ENCODE peak calls at places on chromosomes 13 and 19, in seven cellular contexts. B is Ammon's horn, O is fibroblast of pulmonary artery, P is H9, T is fibroblast of lung, W is IMR-90, Q is choroid plexus epithelial cell. X is an unnamed sample.

GRCh38 chr13:90154311-90154960 is 1193.1 kb upstream of the MIR17HG start:
- DNase-seq in B (no peak), O (no peak), P (no peak), T (no peak), W (no peak), Q (no peak), X (no peak)

GRCh38 chr13:52348081-52348480 is 57.9 kb downstream of the THSD1 start:
- DNase-seq in B (no peak), O (peak), P (no peak), T (peak), W (peak), Q (peak), X (peak)

GRCh38 chr13:99978781-99979452 is 2.7 kb upstream of the ZIC2 start:
- DNase-seq in B (no peak), O (no peak), P (peak), T (no peak), W (no peak), Q (no peak), X (no peak)

GRCh38 chr13:76038920-76039716 is 403.0 kb downstream of the LMO7 start:
- DNase-seq in B (no peak), O (no peak), P (peak), T (no peak), W (no peak), Q (no peak), X (no peak)

GRCh38 chr13:113981201-113981605 is 7.3 kb upstream of the C13orf46 start:
- DNase-seq in B (no peak), O (no peak), P (no peak), T (no peak), W (no peak), Q (peak), X (no peak)

GRCh38 chr13:100129605-100130004 is 40.7 kb downstream of the PCCA start:
- DNase-seq in B (peak), O (no peak), P (no peak), T (no peak), W (no peak), Q (no peak), X (no peak)

GRCh38 chr19:40192758-40193586 is 1.7 kb downstream of the MAP3K10 start:
- DNase-seq in B (no peak), O (no peak), P (no peak), T (no peak), W (no peak), Q (no peak), X (no peak)

GRCh38 chr13:50208826-50209335 is 193.6 kb downstream of the KCNRG start:
- DNase-seq in B (peak), O (peak), P (peak), T (peak), W (peak), Q (peak), X (peak)

GRCh38 chr13:67632590-67632989 is 402.5 kb upstream of the PCDH9 start:
- DNase-seq in B (no peak), O (peak), P (no peak), T (peak), W (peak), Q (peak), X (no peak)

GRCh38 chr19:6047256-6047655 is 63.0 kb downstream of the RFX2 start:
- DNase-seq in B (no peak), O (no peak), P (no peak), T (no peak), W (no peak), Q (no peak), X (no peak)

GRCh38 chr19:13883665-13884064 is 6.7 kb downstream of the NANOS3 start:
- DNase-seq in B (no peak), O (no peak), P (no peak), T (no peak), W (no peak), Q (no peak), X (no peak)

GRCh38 chr13:97300871-97301270 is 78.7 kb downstream of the MBNL2 start:
- DNase-seq in B (no peak), O (no peak), P (no peak), T (no peak), W (no peak), Q (no peak), X (no peak)

GRCh38 chr13:110524484-110525254 is 36.9 kb downstream of the RAB20 start:
- DNase-seq in B (no peak), O (no peak), P (no peak), T (no peak), W (no peak), Q (no peak), X (no peak)

GRCh38 chr19:7427944-7428343 is 60.9 kb downstream of the PEX11G start:
- DNase-seq in B (no peak), O (peak), P (no peak), T (peak), W (peak), Q (peak), X (no peak)

GRCh38 chr13:80217614-80218456 is 123.1 kb downstream of the SPRY2 start:
- DNase-seq in B (no peak), O (peak), P (peak), T (no peak), W (peak), Q (peak), X (no peak)

GRCh38 chr13:35768126-35768525 is 291.6 kb upstream of the MAB21L1 start:
- DNase-seq in B (no peak), O (no peak), P (no peak), T (no peak), W (no peak), Q (no peak), X (no peak)

GRCh38 chr13:27917121-27917947 is 2.5 kb upstream of the PDX1 start:
- DNase-seq in B (no peak), O (no peak), P (peak), T (no peak), W (no peak), Q (no peak), X (no peak)

GRCh38 chr13:32330438-32330837 is 15.1 kb downstream of the BRCA2 start:
- DNase-seq in B (no peak), O (peak), P (no peak), T (peak), W (peak), Q (peak), X (peak)

GRCh38 chr13:110529522-110530311 is 31.8 kb downstream of the RAB20 start:
- DNase-seq in B (no peak), O (no peak), P (no peak), T (no peak), W (no peak), Q (no peak), X (no peak)

GRCh38 chr13:74325106-74325505 is 190.9 kb upstream of the KLF12 start:
- DNase-seq in B (peak), O (peak), P (no peak), T (peak), W (peak), Q (peak), X (peak)

GRCh38 chr13:36193151-36193855 is 21.1 kb downstream of the SOHLH2 start:
- DNase-seq in B (no peak), O (peak), P (no peak), T (peak), W (no peak), Q (peak), X (peak)

GRCh38 chr13:49240017-49240416 is 7.7 kb upstream of the CDADC1 start:
- DNase-seq in B (no peak), O (peak), P (no peak), T (peak), W (peak), Q (peak), X (no peak)

GRCh38 chr13:37068962-37069361 is 9.5 kb upstream of the SUPT20H start:
- DNase-seq in B (no peak), O (peak), P (no peak), T (peak), W (peak), Q (peak), X (peak)

GRCh38 chr13:30125422-30126073 is 181.8 kb downstream of the KATNAL1 start:
- DNase-seq in B (no peak), O (peak), P (no peak), T (peak), W (peak), Q (peak), X (peak)

GRCh38 chr13:91242652-91243051 is 104.8 kb upstream of the MIR17HG start:
- DNase-seq in B (peak), O (no peak), P (no peak), T (peak), W (no peak), Q (peak), X (no peak)

GRCh38 chr19:6039541-6040225 is 61.7 kb upstream of the RANBP3 start:
- DNase-seq in B (no peak), O (no peak), P (no peak), T (no peak), W (no peak), Q (no peak), X (no peak)

GRCh38 chr13:37029617-37030016 is 29.0 kb downstream of the EXOSC8 start:
- DNase-seq in B (no peak), O (peak), P (no peak), T (peak), W (peak), Q (peak), X (peak)

GRCh38 chr13:95113601-95114000 is 187.7 kb downstream of the ABCC4 start:
- DNase-seq in B (no peak), O (no peak), P (no peak), T (no peak), W (no peak), Q (no peak), X (no peak)

GRCh38 chr13:94860981-94861407 is 148.6 kb upstream of the SOX21 start:
- DNase-seq in B (no peak), O (peak), P (no peak), T (peak), W (peak), Q (peak), X (no peak)

GRCh38 chr19:49450405-49450804 is 1.2 kb downstream of the PIH1D1 start:
- DNase-seq in B (no peak), O (no peak), P (no peak), T (no peak), W (no peak), Q (no peak), X (no peak)

GRCh38 chr19:51971624-51972023 is 15.0 kb downstream of the ZNF350 start:
- DNase-seq in B (no peak), O (peak), P (no peak), T (peak), W (peak), Q (peak), X (no peak)

GRCh38 chr13:50320297-50320862 is 305.1 kb downstream of the KCNRG start:
- DNase-seq in B (no peak), O (peak), P (no peak), T (peak), W (peak), Q (peak), X (no peak)

GRCh38 chr19:2290441-2291184 is 8.6 kb upstream of the PEAK3 start:
- DNase-seq in B (no peak), O (no peak), P (peak), T (no peak), W (no peak), Q (no peak), X (no peak)

GRCh38 chr19:9848060-9848459 is 12.9 kb downstream of the PIN1 start:
- DNase-seq in B (no peak), O (no peak), P (peak), T (no peak), W (no peak), Q (no peak), X (no peak)

GRCh38 chr19:10419646-10420443 is 493 bp upstream of the PDE4A start:
- DNase-seq in B (peak), O (peak), P (peak), T (peak), W (peak), Q (peak), X (no peak)

GRCh38 chr13:39803156-39803555 is 147.7 kb downstream of the COG6 start:
- DNase-seq in B (no peak), O (no peak), P (no peak), T (no peak), W (no peak), Q (no peak), X (no peak)

GRCh38 chr19:11375143-11375948 is 880 bp downstream of the SWSAP1 start:
- DNase-seq in B (no peak), O (no peak), P (peak), T (no peak), W (no peak), Q (no peak), X (no peak)